ENCODE peak calls at places on chromosomes 11 and 22, in eight cellular contexts. One of them, this sample, is unnamed.

GRCh38 chr11:96088914-96089313 is 165.0 kb upstream of the MTMR2 start:
- DNase-seq in tibial nerve: no peak
- DNase-seq in IMR-90: no peak
- DNase-seq in HepG2: no peak
- DNase-seq in epithelial cell of esophagus: no peak
- DNase-seq in AG10803: no peak
- DNase-seq in colonic mucosa: no peak
- DNase-seq in psoas muscle: no peak
- DNase-seq in this sample: no peak

GRCh38 chr11:88338223-88338661 is 706 bp upstream of the CTSC start:
- DNase-seq in colonic mucosa: peak
- DNase-seq in tibial nerve: no peak
- DNase-seq in IMR-90: peak
- DNase-seq in AG10803: peak
- DNase-seq in psoas muscle: peak
- DNase-seq in epithelial cell of esophagus: peak
- DNase-seq in HepG2: peak
- DNase-seq in this sample: peak

GRCh38 chr11:131481317-131481716 is 110.9 kb downstream of the NTM start:
- DNase-seq in psoas muscle: no peak
- DNase-seq in epithelial cell of esophagus: no peak
- DNase-seq in AG10803: peak
- DNase-seq in tibial nerve: no peak
- DNase-seq in HepG2: no peak
- DNase-seq in colonic mucosa: no peak
- DNase-seq in IMR-90: no peak
- DNase-seq in this sample: no peak

GRCh38 chr11:76623171-76623883 is 47.2 kb downstream of the LRRC32 start:
- DNase-seq in tibial nerve: no peak
- DNase-seq in HepG2: no peak
- DNase-seq in psoas muscle: no peak
- DNase-seq in epithelial cell of esophagus: peak
- DNase-seq in colonic mucosa: no peak
- DNase-seq in IMR-90: peak
- DNase-seq in AG10803: peak
- DNase-seq in this sample: peak

GRCh38 chr11:15649371-15650104 is 534.8 kb downstream of the INSC start:
- DNase-seq in HepG2: no peak
- DNase-seq in psoas muscle: no peak
- DNase-seq in IMR-90: peak
- DNase-seq in colonic mucosa: no peak
- DNase-seq in epithelial cell of esophagus: no peak
- DNase-seq in AG10803: no peak
- DNase-seq in tibial nerve: no peak
- DNase-seq in this sample: peak

GRCh38 chr11:86688398-86689179 is 16.2 kb upstream of the ME3 start:
- DNase-seq in AG10803: peak
- DNase-seq in colonic mucosa: no peak
- DNase-seq in IMR-90: peak
- DNase-seq in psoas muscle: no peak
- DNase-seq in HepG2: no peak
- DNase-seq in tibial nerve: no peak
- DNase-seq in epithelial cell of esophagus: peak
- DNase-seq in this sample: peak

GRCh38 chr11:116851631-116852030 is 14.2 kb upstream of the APOA1 start:
- DNase-seq in tibial nerve: no peak
- DNase-seq in colonic mucosa: no peak
- DNase-seq in AG10803: no peak
- DNase-seq in psoas muscle: no peak
- DNase-seq in epithelial cell of esophagus: no peak
- DNase-seq in IMR-90: no peak
- DNase-seq in HepG2: no peak
- DNase-seq in this sample: no peak

GRCh38 chr11:1772270-1773130 is 8.8 kb upstream of the CTSD start:
- DNase-seq in AG10803: peak
- DNase-seq in tibial nerve: no peak
- DNase-seq in HepG2: no peak
- DNase-seq in psoas muscle: peak
- DNase-seq in epithelial cell of esophagus: peak
- DNase-seq in IMR-90: peak
- DNase-seq in colonic mucosa: peak
- DNase-seq in this sample: peak

GRCh38 chr11:107043242-107043991 is 25.1 kb upstream of the GUCY1A2 start:
- DNase-seq in colonic mucosa: no peak
- DNase-seq in HepG2: no peak
- DNase-seq in tibial nerve: no peak
- DNase-seq in psoas muscle: no peak
- DNase-seq in IMR-90: peak
- DNase-seq in AG10803: peak
- DNase-seq in epithelial cell of esophagus: peak
- DNase-seq in this sample: peak

GRCh38 chr22:17120281-17120680 is 879 bp downstream of the TMEM121B start:
- DNase-seq in epithelial cell of esophagus: peak
- DNase-seq in psoas muscle: peak
- DNase-seq in tibial nerve: no peak
- DNase-seq in HepG2: no peak
- DNase-seq in colonic mucosa: no peak
- DNase-seq in AG10803: peak
- DNase-seq in IMR-90: peak
- DNase-seq in this sample: peak

DNA sequence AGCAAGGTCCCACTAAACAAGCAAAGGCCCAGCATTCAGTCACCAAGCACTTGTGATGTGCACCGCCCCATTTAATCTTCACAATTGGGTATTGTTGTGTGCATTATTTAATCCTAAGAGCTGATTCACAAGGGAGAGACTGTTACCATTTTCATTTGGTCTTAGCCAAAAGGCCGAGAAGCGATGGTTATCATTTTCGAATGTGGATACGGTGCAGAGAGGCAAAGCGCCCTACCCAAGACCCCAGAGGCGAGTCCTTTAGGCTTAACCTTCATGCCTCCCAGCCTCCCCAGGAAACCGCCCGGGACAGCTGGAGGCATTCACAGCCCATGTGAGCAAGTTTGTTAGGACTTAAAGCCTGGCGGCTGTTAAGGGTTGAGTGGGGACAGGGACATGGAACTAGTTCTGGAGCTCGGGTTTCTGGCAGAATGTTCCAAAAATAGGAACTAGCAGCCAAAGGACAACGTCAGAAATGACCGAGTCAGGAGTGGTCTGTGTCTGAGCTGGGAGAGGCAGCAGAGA is 13.0 kb upstream of the UPK3A start:
- DNase-seq in tibial nerve: no peak
- DNase-seq in IMR-90: no peak
- DNase-seq in epithelial cell of esophagus: no peak
- DNase-seq in colonic mucosa: no peak
- DNase-seq in psoas muscle: peak
- DNase-seq in HepG2: peak
- DNase-seq in AG10803: peak
- DNase-seq in this sample: peak
- H3K4me3 ChIP-seq in tibial nerve: no peak
- H3K4me3 ChIP-seq in IMR-90: no peak
- H3K4me3 ChIP-seq in epithelial cell of esophagus: no peak
- H3K4me3 ChIP-seq in colonic mucosa: no peak
- H3K4me3 ChIP-seq in psoas muscle: no peak
- H3K4me3 ChIP-seq in HepG2: no peak
- H3K4me3 ChIP-seq in AG10803: no peak
- H3K4me3 ChIP-seq in this sample: no peak

GRCh38 chr11:134270250-134270714 is 5.9 kb upstream of the GLB1L3 start:
- DNase-seq in colonic mucosa: no peak
- DNase-seq in tibial nerve: no peak
- DNase-seq in psoas muscle: no peak
- DNase-seq in AG10803: peak
- DNase-seq in IMR-90: no peak
- DNase-seq in HepG2: peak
- DNase-seq in epithelial cell of esophagus: peak
- DNase-seq in this sample: peak
- TF ChIP-seq CTCF in colonic mucosa: no peak
- TF ChIP-seq CTCF in tibial nerve: no peak
- TF ChIP-seq CTCF in psoas muscle: no peak
- TF ChIP-seq CTCF in AG10803: peak
- TF ChIP-seq CTCF in IMR-90: no peak
- TF ChIP-seq CTCF in HepG2: peak
- TF ChIP-seq CTCF in epithelial cell of esophagus: peak
- TF ChIP-seq CTCF in this sample: peak

GRCh38 chr22:38239101-38239761 is 33.6 kb downstream of the TMEM184B start:
- DNase-seq in AG10803: peak
- DNase-seq in HepG2: no peak
- DNase-seq in psoas muscle: no peak
- DNase-seq in epithelial cell of esophagus: peak
- DNase-seq in colonic mucosa: no peak
- DNase-seq in IMR-90: peak
- DNase-seq in tibial nerve: no peak
- DNase-seq in this sample: peak
- H3K4me3 ChIP-seq in AG10803: peak
- H3K4me3 ChIP-seq in HepG2: no peak
- H3K4me3 ChIP-seq in psoas muscle: no peak
- H3K4me3 ChIP-seq in epithelial cell of esophagus: no peak
- H3K4me3 ChIP-seq in colonic mucosa: no peak
- H3K4me3 ChIP-seq in IMR-90: no peak
- H3K4me3 ChIP-seq in tibial nerve: no peak
- H3K4me3 ChIP-seq in this sample: no peak

GRCh38 chr11:82676483-82677094 is 57.1 kb downstream of the FAM181B start:
- DNase-seq in epithelial cell of esophagus: no peak
- DNase-seq in tibial nerve: no peak
- DNase-seq in psoas muscle: no peak
- DNase-seq in colonic mucosa: no peak
- DNase-seq in IMR-90: no peak
- DNase-seq in HepG2: peak
- DNase-seq in AG10803: no peak
- DNase-seq in this sample: no peak
- TF ChIP-seq CTCF in epithelial cell of esophagus: peak
- TF ChIP-seq CTCF in tibial nerve: no peak
- TF ChIP-seq CTCF in psoas muscle: peak
- TF ChIP-seq CTCF in colonic mucosa: peak
- TF ChIP-seq CTCF in IMR-90: peak
- TF ChIP-seq CTCF in HepG2: peak
- TF ChIP-seq CTCF in AG10803: peak
- TF ChIP-seq CTCF in this sample: peak

GRCh38 chr11:73218830-73219215 is 742 bp downstream of the P2RY2 start:
- DNase-seq in AG10803: no peak
- DNase-seq in tibial nerve: no peak
- DNase-seq in HepG2: no peak
- DNase-seq in epithelial cell of esophagus: no peak
- DNase-seq in colonic mucosa: no peak
- DNase-seq in psoas muscle: no peak
- DNase-seq in IMR-90: no peak
- DNase-seq in this sample: no peak
- H3K4me3 ChIP-seq in AG10803: peak
- H3K4me3 ChIP-seq in tibial nerve: peak
- H3K4me3 ChIP-seq in HepG2: peak
- H3K4me3 ChIP-seq in epithelial cell of esophagus: peak
- H3K4me3 ChIP-seq in colonic mucosa: peak
- H3K4me3 ChIP-seq in psoas muscle: peak
- H3K4me3 ChIP-seq in IMR-90: no peak
- H3K4me3 ChIP-seq in this sample: peak

GRCh38 chr11:35799655-35800054 is 137.1 kb downstream of the TRIM44 start:
- DNase-seq in colonic mucosa: no peak
- DNase-seq in epithelial cell of esophagus: no peak
- DNase-seq in psoas muscle: no peak
- DNase-seq in AG10803: no peak
- DNase-seq in tibial nerve: no peak
- DNase-seq in IMR-90: no peak
- DNase-seq in HepG2: no peak
- DNase-seq in this sample: no peak
- TF ChIP-seq CTCF in colonic mucosa: no peak
- TF ChIP-seq CTCF in epithelial cell of esophagus: no peak
- TF ChIP-seq CTCF in psoas muscle: peak
- TF ChIP-seq CTCF in AG10803: no peak
- TF ChIP-seq CTCF in tibial nerve: no peak
- TF ChIP-seq CTCF in IMR-90: no peak
- TF ChIP-seq CTCF in HepG2: no peak
- TF ChIP-seq CTCF in this sample: peak

GRCh38 chr22:28920757-28921584 is 37.6 kb downstream of the ZNRF3 start:
- DNase-seq in psoas muscle: no peak
- DNase-seq in HepG2: peak
- DNase-seq in tibial nerve: no peak
- DNase-seq in IMR-90: no peak
- DNase-seq in colonic mucosa: no peak
- DNase-seq in epithelial cell of esophagus: no peak
- DNase-seq in AG10803: no peak
- DNase-seq in this sample: no peak
- H3K4me3 ChIP-seq in psoas muscle: no peak
- H3K4me3 ChIP-seq in HepG2: no peak
- H3K4me3 ChIP-seq in tibial nerve: no peak
- H3K4me3 ChIP-seq in IMR-90: no peak
- H3K4me3 ChIP-seq in colonic mucosa: no peak
- H3K4me3 ChIP-seq in epithelial cell of esophagus: no peak
- H3K4me3 ChIP-seq in AG10803: no peak
- H3K4me3 ChIP-seq in this sample: no peak